ENCODE peak calls at places on chromosomes 13 and 19, in nine cellular contexts. N is AG08395; W is stimulated activated CD8-positive, alpha-beta memory T cell treated with anti-CD3 and anti-CD28 coated beads, Interleukin-15, amount 100 ng/mL, for 1 hour; D is NCI-H345; K is frontal cortex; M is HS-27A; B is IMR-90; R is ovary; F is A673. G is an unnamed sample.

GRCh38 chr13:41463823-41464602 is 6.7 kb downstream of the RGCC start:
- DNase-seq in K (no peak), R (no peak), B (no peak), F (no peak), M (no peak), D (no peak), W (no peak), N (no peak), G (no peak)

GRCh38 chr13:100789025-100789424 is 114.4 kb upstream of the TMTC4 start:
- DNase-seq in D (no peak), R (no peak), K (no peak), F (no peak), N (no peak), B (no peak), W (no peak), M (no peak), G (no peak)

GRCh38 chr13:68944272-68944671 is 1163.4 kb upstream of the ATXN8OS start:
- DNase-seq in K (no peak), R (no peak), B (no peak), W (no peak), M (no peak), N (no peak), F (no peak), D (no peak), G (no peak)

GRCh38 chr13:31044658-31045620 is 112.5 kb downstream of the TEX26 start:
- DNase-seq in B (no peak), N (no peak), R (no peak), F (peak), D (peak), W (no peak), M (no peak), K (no peak), G (no peak)

GRCh38 chr19:37979547-37980082 is 72.6 kb downstream of the SIPA1L3 start:
- DNase-seq in M (no peak), D (peak), F (no peak), R (no peak), K (no peak), N (no peak), B (no peak), W (no peak), G (no peak)

GRCh38 chr13:30971575-30971974 is 39.1 kb downstream of the TEX26 start:
- DNase-seq in N (no peak), B (peak), R (no peak), D (no peak), K (no peak), W (no peak), F (no peak), M (no peak), G (no peak)

GRCh38 chr13:110836600-110836903 is 78.3 kb downstream of the ANKRD10 start:
- DNase-seq in D (no peak), W (no peak), M (no peak), N (no peak), F (no peak), B (no peak), K (no peak), R (no peak), G (no peak)

GRCh38 chr13:22128413-22129198 is 457.7 kb downstream of the FGF9 start:
- DNase-seq in B (peak), D (no peak), K (no peak), N (no peak), M (no peak), F (no peak), W (no peak), R (no peak), G (no peak)

GRCh38 chr13:110194456-110194855 is 112.5 kb downstream of the COL4A1 start:
- DNase-seq in M (no peak), K (no peak), N (no peak), B (no peak), W (no peak), F (no peak), R (no peak), D (no peak), G (no peak)

GRCh38 chr19:17765069-17765618 is 13.9 kb downstream of the FCHO1 start:
- DNase-seq in B (no peak), M (no peak), F (no peak), W (no peak), N (no peak), R (no peak), D (no peak), K (no peak), G (no peak)

GRCh38 chr13:35964764-35965163 is 166.4 kb downstream of the DCLK1 start:
- DNase-seq in R (no peak), N (no peak), K (no peak), W (no peak), M (no peak), B (peak), F (peak), D (no peak), G (peak)

GRCh38 chr19:54959840-54960239 is 6.3 kb upstream of the NLRP2 start:
- DNase-seq in F (no peak), R (no peak), B (no peak), D (no peak), M (no peak), K (no peak), W (no peak), N (no peak), G (no peak)

GRCh38 chr19:38841180-38841766 is 8.5 kb downstream of the HNRNPL start:
- DNase-seq in W (no peak), F (no peak), K (no peak), B (no peak), D (no peak), N (no peak), R (no peak), M (no peak), G (no peak)

GRCh38 chr13:79659161-79659560 is 178.2 kb downstream of the NDFIP2 start:
- DNase-seq in N (no peak), W (no peak), B (no peak), R (no peak), D (no peak), F (peak), M (no peak), K (no peak), G (no peak)

GRCh38 chr13:110636701-110637201 is 21.4 kb downstream of the NAXD start:
- DNase-seq in W (no peak), N (no peak), R (no peak), M (no peak), F (no peak), D (peak), B (no peak), K (no peak), G (no peak)

GRCh38 chr19:19434483-19435045 is 29.1 kb downstream of the GATAD2A start:
- DNase-seq in M (no peak), F (no peak), B (peak), R (peak), N (peak), K (no peak), W (no peak), D (no peak), G (no peak)

GRCh38 chr13:44921931-44922758 is 67.1 kb downstream of the NUFIP1 start:
- DNase-seq in K (no peak), N (peak), W (no peak), R (no peak), B (peak), D (peak), M (peak), F (peak), G (peak)

GRCh38 chr13:50387124-50387581 is 371.9 kb downstream of the KCNRG start:
- DNase-seq in F (peak), K (no peak), M (no peak), R (no peak), W (no peak), N (peak), D (no peak), B (peak), G (peak)

GRCh38 chr19:3270908-3271307 is 46.4 kb downstream of the CELF5 start:
- DNase-seq in R (no peak), F (peak), N (no peak), D (peak), B (peak), K (peak), M (peak), W (peak), G (peak)

GRCh38 chr19:34364830-34365462 is at the start of gene GPI:
- DNase-seq in W (peak), R (peak), B (peak), M (no peak), D (peak), F (peak), N (peak), K (peak), G (peak)

GRCh38 chr19:1355258-1355973 is 28.3 kb upstream of the NDUFS7 start:
- DNase-seq in B (no peak), M (no peak), K (no peak), R (peak), N (no peak), D (peak), F (peak), W (no peak), G (peak)

GRCh38 chr19:50975766-50976165 is 6.4 kb upstream of the KLK6 start:
- DNase-seq in K (no peak), R (no peak), D (no peak), F (no peak), W (no peak), N (no peak), B (no peak), M (no peak), G (no peak)

G was measured in NCI-H1092 treated with DMSO at 0.1 percent for 48 hours.